ENCODE peak calls at places on chromosomes 5 and 9, in four cellular contexts. B, A, I and Q are unnamed samples. For H3K4me1, the result is how much of the 10 kb centered on the place peaks cover.

GRCh38 chr5:59158165-59158564 is 575.3 kb downstream of the RAB3C start:
- DNase-seq in B (no peak), A (peak), I (no peak), Q (no peak)

GRCh38 chr9:120513825-120514598 is 66.0 kb downstream of the CDK5RAP2 start:
- DNase-seq in B (no peak), A (no peak), I (no peak), Q (no peak)

GRCh38 chr5:94072116-94072515 is 330.7 kb upstream of the POU5F2 start:
- DNase-seq in B (no peak), A (peak), I (no peak), Q (no peak)

GRCh38 chr5:96880402-96881164 is 4.3 kb downstream of the ERAP2 start:
- DNase-seq in B (no peak), A (peak), I (peak), Q (no peak)

GRCh38 chr9:35258665-35259474 is 97.1 kb downstream of the UNC13B start:
- DNase-seq in B (peak), A (peak), I (peak), Q (no peak)

GRCh38 chr5:378301-378891 is 56.9 kb downstream of the AHRR start:
- DNase-seq in B (no peak), A (no peak), I (peak), Q (peak)

GRCh38 chr5:78399115-78399514 is 38.7 kb downstream of the SCAMP1 start:
- DNase-seq in B (no peak), A (peak), I (no peak), Q (no peak)

GRCh38 chr5:61329729-61330128 is 2.3 kb upstream of the ZSWIM6 start:
- DNase-seq in B (no peak), A (no peak), I (peak), Q (no peak)

GRCh38 chr9:103281126-103281525 is 286.0 kb downstream of the CYLC2 start:
- DNase-seq in B (no peak), A (no peak), I (no peak), Q (no peak)

GRCh38 chr5:77087484-77088291 is 603 bp upstream of the ZBED3 start:
- DNase-seq in B (peak), A (peak), I (no peak), Q (no peak)

GRCh38 chr5:2912741-2913140 is 161.3 kb upstream of the IRX2 start:
- DNase-seq in B (no peak), A (no peak), I (no peak), Q (peak)

GRCh38 chr5:73826301-73826700 is 200.3 kb downstream of the ARHGEF28 start:
- DNase-seq in B (no peak), A (no peak), I (no peak), Q (no peak)
- H3K4me1 ChIP-seq in B (under half), A (under half), I (under half), Q (under half)

DNA sequence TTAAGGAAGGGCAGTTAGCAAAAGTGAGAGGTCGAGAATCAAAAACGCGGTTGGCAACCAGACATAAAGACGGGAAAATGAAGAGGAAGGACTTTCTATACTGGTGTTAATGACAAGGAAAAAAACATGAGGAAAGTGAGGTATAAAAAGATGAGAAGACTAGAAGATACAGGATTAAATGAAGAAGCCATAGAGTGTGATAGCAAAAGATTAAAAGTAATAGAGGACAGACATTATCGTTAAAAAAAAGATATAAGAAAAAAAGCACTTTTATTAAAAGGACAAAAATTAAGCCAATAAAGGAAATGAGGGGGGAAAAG is 1.7 kb upstream of the SSBP2 start:
- DNase-seq in B (no peak), A (no peak), I (no peak), Q (no peak)
- H3K4me1 ChIP-seq in B (half or more), A (under half), I (under half), Q (half or more)

GRCh38 chr5:179802950-179803562 is 3.6 kb downstream of the MGAT4B start:
- DNase-seq in B (no peak), A (no peak), I (no peak), Q (no peak)
- H3K4me1 ChIP-seq in B (half or more), A (under half), I (under half), Q (under half)

GRCh38 chr5:143198332-143198731 is 205.2 kb downstream of the NR3C1 start:
- DNase-seq in B (no peak), A (no peak), I (no peak), Q (no peak)
- H3K4me1 ChIP-seq in B (half or more), A (under half), I (under half), Q (under half)

GRCh38 chr5:139660105-139660915 is 12.2 kb downstream of the CXXC5 start:
- DNase-seq in B (peak), A (no peak), I (peak), Q (no peak)
- H3K4me1 ChIP-seq in B (half or more), A (half or more), I (under half), Q (half or more)

DNA sequence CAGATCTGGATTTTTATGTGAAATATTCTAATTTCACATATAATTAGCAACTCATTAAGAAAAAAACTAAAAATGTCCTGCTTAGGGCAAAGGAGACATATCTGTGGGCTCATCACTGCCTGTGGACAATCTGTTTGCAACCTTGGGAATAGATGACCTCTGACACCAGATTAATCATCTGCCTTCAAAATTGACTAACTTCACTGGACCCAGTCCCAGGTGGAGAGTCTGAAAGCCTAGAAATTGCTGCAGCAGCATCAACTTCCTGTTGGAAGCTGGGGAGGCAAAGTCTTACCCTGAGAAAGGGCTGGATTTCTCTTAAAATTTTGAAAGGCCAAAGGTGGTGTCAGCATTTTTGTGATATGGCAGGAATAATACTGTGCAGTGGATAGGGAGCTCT is 76.3 kb upstream of the TNC start:
- DNase-seq in B (no peak), A (no peak), I (no peak), Q (no peak)
- H3K4me1 ChIP-seq in B (under half), A (under half), I (under half), Q (under half)

DNA sequence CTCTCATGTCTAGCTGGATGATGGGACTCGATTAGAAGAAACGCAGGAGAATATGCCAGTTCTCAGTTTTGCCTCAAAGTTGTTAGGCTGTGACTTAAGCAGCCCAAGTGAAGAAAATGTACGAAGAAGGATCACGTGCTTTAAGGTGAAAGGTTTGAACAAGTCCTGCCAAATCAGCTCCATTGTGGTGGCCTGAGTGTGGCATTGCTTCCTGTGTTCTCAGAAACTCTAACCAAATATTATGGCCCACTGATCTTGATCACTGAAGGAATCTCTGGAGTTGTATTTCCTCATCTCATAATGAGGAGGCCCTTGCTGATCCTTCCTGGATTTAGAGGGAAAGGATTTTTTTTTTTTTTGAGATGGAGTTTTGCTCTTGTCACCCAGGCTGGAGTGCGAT is 44.0 kb downstream of the OTULIN start:
- DNase-seq in B (no peak), A (no peak), I (no peak), Q (no peak)
- H3K4me1 ChIP-seq in B (under half), A (under half), I (under half), Q (under half)

GRCh38 chr5:112921833-112922817 is at the start of gene REEP5:
- DNase-seq in B (peak), A (peak), I (peak), Q (peak)
- H3K4me1 ChIP-seq in B (half or more), A (under half), I (under half), Q (under half)

GRCh38 chr5:151577566-151577965 is 13.6 kb downstream of the FAT2 start:
- DNase-seq in B (no peak), A (no peak), I (no peak), Q (no peak)

GRCh38 chr5:151572657-151573368 is 18.3 kb downstream of the FAT2 start:
- DNase-seq in B (no peak), A (no peak), I (no peak), Q (no peak)

GRCh38 chr5:151571270-151572173 is 19.6 kb downstream of the FAT2 start:
- DNase-seq in B (no peak), A (no peak), I (no peak), Q (no peak)

GRCh38 chr5:151578326-151579025 is 12.7 kb downstream of the FAT2 start:
- DNase-seq in B (no peak), A (no peak), I (no peak), Q (no peak)

DNA sequence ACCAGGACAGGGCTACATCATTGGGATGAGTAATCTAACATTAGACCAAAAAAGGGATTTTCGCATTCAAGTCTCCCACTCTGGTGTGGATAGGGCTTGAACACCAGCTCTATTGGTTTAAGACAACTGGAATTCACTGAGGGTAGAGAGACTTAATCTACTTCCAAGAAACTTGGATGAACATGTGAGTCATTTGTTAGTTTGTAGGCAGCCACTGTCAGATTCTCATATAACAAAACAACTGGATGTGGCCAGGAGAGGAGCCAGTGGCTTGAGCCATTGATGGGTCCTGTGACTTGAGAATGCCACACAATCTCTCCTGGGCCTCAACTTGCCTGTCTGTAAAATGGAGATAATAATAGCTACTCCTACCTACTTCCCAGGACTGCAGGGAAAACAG is 16.5 kb downstream of the FAT2 start:
- DNase-seq in B (no peak), A (no peak), I (peak), Q (no peak)
- H3K4me1 ChIP-seq in B (under half), A (under half), I (under half), Q (under half)

GRCh38 chr5:167730121-167730520 is 561.3 kb upstream of the WWC1 start:
- DNase-seq in B (no peak), A (peak), I (peak), Q (no peak)

GRCh38 chr5:167723254-167723871 is 568.1 kb upstream of the WWC1 start:
- DNase-seq in B (peak), A (peak), I (peak), Q (peak)

GRCh38 chr5:167721926-167722440 is 569.5 kb upstream of the WWC1 start:
- DNase-seq in B (no peak), A (no peak), I (no peak), Q (no peak)

GRCh38 chr5:167726641-167727040 is 564.8 kb upstream of the WWC1 start:
- DNase-seq in B (no peak), A (no peak), I (no peak), Q (no peak)

DNA sequence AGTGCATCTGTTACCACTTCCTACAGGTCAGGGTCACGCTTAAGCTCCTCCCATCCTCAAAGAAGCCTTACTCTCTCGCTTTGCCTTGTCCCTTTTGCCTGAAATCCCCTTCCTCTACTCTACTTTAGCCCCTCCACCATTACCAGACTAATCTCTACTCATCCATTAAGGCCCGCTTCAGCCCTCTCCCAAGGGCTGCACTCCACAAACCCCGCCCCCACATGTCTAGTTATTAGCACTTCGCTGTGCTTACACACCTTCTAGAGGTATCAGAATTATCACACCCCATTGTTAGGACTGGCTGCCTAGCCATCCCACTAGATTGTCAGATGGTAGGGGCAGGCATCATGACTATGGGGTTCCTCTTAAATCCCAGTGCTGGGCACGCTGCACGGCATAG is 565.7 kb upstream of the WWC1 start:
- DNase-seq in B (no peak), A (no peak), I (no peak), Q (no peak)
- H3K4me1 ChIP-seq in B (under half), A (under half), I (under half), Q (under half)